ENCODE peak calls at places on chromosome 2, in five cellular contexts. K is K562, D is HepG2, S is GM12878, E is H1. J is an unnamed sample.

GRCh38 chr2:64622443-64623231 is 31.1 kb downstream of the SERTAD2 start:
- DNase-seq in K (no peak), S (no peak), D (no peak), E (no peak), J (peak; percentile 32)

GRCh38 chr2:3296182-3296972 is 81.2 kb downstream of the EIPR1 start:
- DNase-seq in S (no peak), K (no peak), E (no peak), D (no peak), J (no peak)

GRCh38 chr2:181764095-181764963 is 84.0 kb upstream of the NEUROD1 start:
- DNase-seq in D (peak; percentile 52), S (no peak), E (no peak), K (peak; percentile 72), J (no peak)

GRCh38 chr2:148553332-148553887 is 91.1 kb upstream of the EPC2 start:
- DNase-seq in K (no peak), E (no peak), S (no peak), D (no peak), J (no peak)

GRCh38 chr2:112154246-112155110 is 16.3 kb downstream of the FBLN7 start:
- DNase-seq in E (no peak), K (no peak), D (no peak), S (no peak), J (no peak)

GRCh38 chr2:148888003-148888501 is 13.0 kb downstream of the KIF5C start:
- DNase-seq in D (no peak), E (no peak), S (no peak), K (no peak), J (peak; percentile 44)

GRCh38 chr2:215850380-215850779 is 163.0 kb downstream of the MREG start:
- DNase-seq in S (no peak), D (no peak), E (no peak), K (no peak), J (no peak)

GRCh38 chr2:27489118-27489497 is 435 bp downstream of the IFT172 start:
- DNase-seq in D (peak; percentile 44), E (no peak), S (no peak), K (no peak), J (no peak)

GRCh38 chr2:216372761-216373291 is 543 bp upstream of the MARCHF4 start:
- DNase-seq in K (no peak), D (no peak), S (no peak), E (no peak), J (no peak)

GRCh38 chr2:232988444-232988843 is 24.6 kb downstream of the NGEF start:
- DNase-seq in E (peak; percentile 44), S (no peak), K (no peak), D (peak; percentile 87), J (no peak)

GRCh38 chr2:206556357-206556949 is 85.8 kb upstream of the FAM237A start:
- DNase-seq in D (peak; percentile 25), K (peak; percentile 12), E (no peak), S (no peak), J (no peak)

GRCh38 chr2:44389895-44390294 is 28.1 kb downstream of the CAMKMT start:
- DNase-seq in E (no peak), D (no peak), S (no peak), K (no peak), J (no peak)

GRCh38 chr2:69013123-69013836 is at the start of gene ANTXR1:
- DNase-seq in S (no peak), D (peak; percentile 45), K (peak; percentile 10), E (no peak), J (peak; percentile 69)

GRCh38 chr2:1553671-1554295 is 140.5 kb downstream of the TPO start:
- DNase-seq in S (no peak), E (no peak), K (no peak), D (no peak), J (no peak)

GRCh38 chr2:5528741-5529140 is 163.4 kb upstream of the SOX11 start:
- DNase-seq in K (no peak), S (no peak), D (no peak), E (no peak), J (no peak)

GRCh38 chr2:217994776-217995274 is 8.0 kb downstream of the TNS1 start:
- DNase-seq in D (no peak), S (no peak), K (no peak), E (no peak), J (no peak)

GRCh38 chr2:101007415-101008345 is 5.6 kb downstream of the RPL31 start:
- DNase-seq in E (no peak), D (no peak), S (no peak), K (no peak), J (no peak)

GRCh38 chr2:26605195-26605968 is 35.8 kb downstream of the CIB4 start:
- DNase-seq in D (peak; percentile 60), E (peak; percentile 36), K (peak; percentile 60), S (peak; percentile 8), J (peak; percentile 67)

GRCh38 chr2:230627806-230628724 is 84.6 kb upstream of the CAB39 start:
- DNase-seq in D (peak; percentile 44), K (peak; percentile 58), S (no peak), E (no peak), J (no peak)

GRCh38 chr2:197946562-197946961 is 142.2 kb downstream of the PLCL1 start:
- DNase-seq in K (no peak), E (no peak), D (no peak), S (no peak), J (no peak)

GRCh38 chr2:189982777-189983394 is 79.6 kb downstream of the MSTN start:
- DNase-seq in K (peak; percentile 23), S (no peak), E (no peak), D (peak; percentile 35), J (no peak)

GRCh38 chr2:65116645-65117044 is 13.3 kb downstream of the RAB1A start:
- DNase-seq in D (no peak), E (no peak), S (no peak), K (no peak), J (no peak)

GRCh38 chr2:152452256-152452973 is 117.4 kb downstream of the FMNL2 start:
- DNase-seq in K (no peak), S (no peak), E (no peak), D (no peak), J (peak; percentile 63)

GRCh38 chr2:127401757-127402695 is 14.3 kb upstream of the MAP3K2 start:
- DNase-seq in E (no peak), D (no peak), S (no peak), K (no peak), J (no peak)

GRCh38 chr2:11327871-11328270 is 16.6 kb downstream of the ROCK2 start:
- DNase-seq in S (no peak), D (no peak), E (no peak), K (no peak), J (no peak)

GRCh38 chr2:179275280-179276013 is 10.8 kb upstream of the SESTD1 start:
- DNase-seq in E (no peak), S (no peak), D (peak; percentile 60), K (no peak), J (no peak)

GRCh38 chr2:15584767-15585469 is 6.8 kb upstream of the DDX1 start:
- DNase-seq in S (no peak), D (no peak), E (no peak), K (no peak), J (no peak)

GRCh38 chr2:175156534-175156933 is 11.5 kb downstream of the ATF2 start:
- DNase-seq in D (no peak), K (no peak), S (no peak), E (no peak), J (no peak)

GRCh38 chr2:131041402-131042160 is 51.7 kb downstream of the FAM168B start:
- DNase-seq in S (no peak), K (no peak), D (no peak), E (no peak), J (no peak)

GRCh38 chr2:33129261-33129660 is 182.5 kb downstream of the LTBP1 start:
- DNase-seq in D (no peak), K (no peak), E (no peak), S (no peak), J (no peak)

GRCh38 chr2:26043862-26044736 is 10.2 kb downstream of the RAB10 start:
- DNase-seq in E (no peak), K (no peak), D (peak; percentile 54), S (no peak), J (no peak)

GRCh38 chr2:23199115-23199918 is 185.7 kb upstream of the KLHL29 start:
- DNase-seq in K (peak; percentile 42), D (peak; percentile 26), E (no peak), S (no peak), J (peak; percentile 16)

GRCh38 chr2:105454801-105455485 is 56.1 kb upstream of the FHL2 start:
- DNase-seq in K (peak; percentile 54), S (peak; percentile 1), D (peak; percentile 55), E (no peak), J (peak; percentile 61)

GRCh38 chr2:2516386-2516785 is 185.3 kb upstream of the MYT1L start:
- DNase-seq in E (no peak), S (no peak), K (no peak), D (no peak), J (no peak)

GRCh38 chr2:217527586-217528202 is 475.1 kb downstream of the TNS1 start:
- DNase-seq in S (no peak), E (no peak), K (no peak), D (no peak), J (no peak)

GRCh38 chr2:13056259-13056843 is 339.6 kb downstream of the TRIB2 start:
- DNase-seq in E (no peak), K (no peak), D (no peak), S (no peak), J (no peak)
- TF ChIP-seq CREB1 in E (no peak), K (no peak), D (no peak), S (no peak), J (no peak)

DNA sequence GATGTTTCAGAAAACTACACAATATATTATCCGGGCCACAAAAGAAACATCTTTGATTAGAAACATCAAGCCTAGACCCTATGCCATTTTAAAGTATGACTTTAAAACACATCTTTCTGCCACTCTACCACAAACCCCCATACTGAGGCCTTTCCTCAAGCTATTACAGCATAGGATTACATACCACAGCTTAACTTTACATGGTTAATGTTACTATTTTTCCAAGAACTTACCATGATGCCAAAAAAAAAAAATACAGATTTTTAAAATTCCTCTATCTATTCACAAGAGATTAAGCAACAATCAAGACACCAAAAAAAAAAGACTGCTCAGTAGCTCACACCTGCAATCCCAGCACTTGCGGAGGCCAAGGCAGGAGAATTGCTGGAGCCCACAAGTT is 9.0 kb downstream of the NCKAP1 start:
- DNase-seq in D (no peak), S (no peak), K (no peak), E (no peak), J (no peak)
- TF ChIP-seq ATF2 in D (no peak), S (no peak), K (no peak), E (no peak), J (no peak)

DNA sequence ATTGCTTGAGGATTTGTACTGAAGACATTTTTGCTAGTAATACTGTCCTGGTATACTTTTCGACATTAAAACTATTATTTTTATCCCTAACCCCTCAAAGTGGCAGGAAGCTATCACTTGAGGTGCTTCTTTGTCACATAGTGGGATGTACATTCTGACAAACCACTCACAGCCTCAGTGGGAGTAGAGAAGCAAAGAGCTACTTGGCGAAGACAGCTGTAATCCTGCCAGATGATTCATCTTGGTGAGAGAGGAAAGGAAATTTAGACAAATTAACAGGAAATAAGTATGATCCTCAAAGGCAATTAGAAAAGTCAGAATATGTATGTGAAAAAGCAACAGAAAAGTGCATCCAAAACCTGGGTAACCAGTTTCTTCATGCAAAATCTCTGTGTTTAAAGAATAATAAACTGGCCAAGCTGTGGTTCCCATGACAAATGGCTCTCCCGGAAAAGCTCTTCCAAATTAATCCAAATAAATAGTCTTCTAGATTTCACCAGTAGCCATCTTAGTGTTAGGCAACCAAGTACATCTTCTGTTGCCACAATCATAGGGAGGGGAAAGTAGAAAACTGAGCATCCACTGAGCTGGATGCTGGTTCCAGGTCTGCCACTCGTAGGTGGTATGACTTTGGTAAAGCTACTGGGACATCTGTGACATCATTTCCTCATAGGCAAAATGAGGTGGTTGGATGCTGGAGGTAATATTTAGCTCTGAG is 308.0 kb upstream of the LYPD1 start:
- DNase-seq in K (no peak), E (no peak), S (no peak), D (no peak), J (no peak)
- TF ChIP-seq SP1 in K (no peak), E (no peak), S (no peak), D (no peak), J (no peak)

GRCh38 chr2:218997730-218998129 is 4.5 kb upstream of the CRYBA2 start:
- DNase-seq in S (no peak), K (peak; percentile 33), D (no peak), E (no peak), J (no peak)
- TF ChIP-seq CREB1 in S (no peak), K (no peak), D (no peak), E (no peak), J (no peak)